ENCODE peak calls at places on chromosomes 7 and 10, in six cellular contexts. A, S, R, W, X and B are unnamed samples.

GRCh38 chr7:144786522-144786921 is 49.3 kb downstream of the TPK1 start:
- DNase-seq in A (no peak), S (no peak), R (no peak), W (no peak), X (no peak), B (no peak)

GRCh38 chr10:2230478-2230877 is 493.2 kb upstream of the ADARB2 start:
- DNase-seq in A (no peak), S (no peak), R (no peak), W (no peak), X (no peak), B (no peak)

GRCh38 chr10:80158598-80159127 is 26.1 kb downstream of the PLAC9 start:
- DNase-seq in A (peak), S (no peak), R (no peak), W (no peak), X (no peak), B (no peak)

GRCh38 chr10:79104264-79104954 is 35.6 kb downstream of the ZMIZ1 start:
- DNase-seq in A (no peak), S (no peak), R (no peak), W (no peak), X (no peak), B (no peak)

GRCh38 chr7:34523233-34523918 is 134.6 kb upstream of the NPSR1 start:
- DNase-seq in A (peak), S (no peak), R (no peak), W (no peak), X (no peak), B (no peak)

GRCh38 chr10:111035542-111035941 is 41.3 kb upstream of the ADRA2A start:
- DNase-seq in A (no peak), S (no peak), R (no peak), W (no peak), X (no peak), B (no peak)

GRCh38 chr7:25752967-25753791 is 398.8 kb upstream of the NFE2L3 start:
- DNase-seq in A (peak), S (peak), R (no peak), W (peak), X (no peak), B (no peak)

GRCh38 chr10:69375307-69376151 is 41.2 kb downstream of the TACR2 start:
- DNase-seq in A (peak), S (no peak), R (no peak), W (peak), X (no peak), B (no peak)

GRCh38 chr7:130867581-130868136 is 133.7 kb upstream of the KLF14 start:
- DNase-seq in A (no peak), S (no peak), R (no peak), W (no peak), X (no peak), B (no peak)

GRCh38 chr10:128865398-128865797 is 601.6 kb upstream of the MGMT start:
- DNase-seq in A (no peak), S (no peak), R (no peak), W (no peak), X (no peak), B (no peak)

GRCh38 chr7:1886361-1887064 is 216.4 kb downstream of the ELFN1 start:
- DNase-seq in A (peak), S (no peak), R (no peak), W (no peak), X (no peak), B (peak)

GRCh38 chr10:130499541-130499940 is 363.4 kb downstream of the GLRX3 start:
- DNase-seq in A (no peak), S (no peak), R (no peak), W (no peak), X (no peak), B (peak)

GRCh38 chr7:71752171-71752935 is 620.4 kb downstream of the GALNT17 start:
- DNase-seq in A (peak), S (peak), R (peak), W (peak), X (peak), B (no peak)

GRCh38 chr7:38574121-38574520 is 57.1 kb downstream of the AMPH start:
- DNase-seq in A (no peak), S (no peak), R (no peak), W (no peak), X (no peak), B (no peak)

GRCh38 chr10:50618624-50619023 is 5.1 kb downstream of the SGMS1 start:
- DNase-seq in A (peak), S (no peak), R (no peak), W (no peak), X (no peak), B (no peak)

GRCh38 chr7:158655931-158656441 is 48.6 kb downstream of the NCAPG2 start:
- DNase-seq in A (no peak), S (no peak), R (no peak), W (no peak), X (no peak), B (no peak)

GRCh38 chr7:150983893-150984368 is 5.8 kb upstream of the KCNH2 start:
- DNase-seq in A (peak), S (no peak), R (no peak), W (peak), X (no peak), B (no peak)

GRCh38 chr7:129825005-129825553 is 127.7 kb downstream of the UBE2H start:
- DNase-seq in A (peak), S (peak), R (peak), W (peak), X (peak), B (no peak)

GRCh38 chr7:4871056-4871680 is 9.3 kb upstream of the PAPOLB start:
- DNase-seq in A (no peak), S (no peak), R (no peak), W (no peak), X (no peak), B (no peak)

GRCh38 chr7:134710854-134711624 is 64.4 kb downstream of the BPGM start:
- DNase-seq in A (peak), S (no peak), R (no peak), W (no peak), X (no peak), B (no peak)

GRCh38 chr10:15719062-15719898 is 442 bp downstream of the ITGA8 start:
- DNase-seq in A (peak), S (peak), R (no peak), W (peak), X (peak), B (no peak)

GRCh38 chr7:138613630-138614029 is 87.5 kb downstream of the SVOPL start:
- DNase-seq in A (no peak), S (no peak), R (no peak), W (no peak), X (no peak), B (no peak)

GRCh38 chr7:148587076-148587475 is 3.5 kb upstream of the C7orf33 start:
- DNase-seq in A (no peak), S (no peak), R (no peak), W (no peak), X (no peak), B (no peak)

GRCh38 chr7:143487566-143487965 is 9.9 kb downstream of the TAS2R41 start:
- DNase-seq in A (no peak), S (no peak), R (peak), W (no peak), X (no peak), B (peak)

GRCh38 chr7:140200102-140200989 is 23.6 kb upstream of the KDM7A start:
- DNase-seq in A (peak), S (no peak), R (no peak), W (no peak), X (no peak), B (no peak)

GRCh38 chr10:133466683-133467275 is 13.0 kb downstream of the SCART1 start:
- DNase-seq in A (no peak), S (no peak), R (no peak), W (no peak), X (no peak), B (no peak)

GRCh38 chr7:137681657-137682562 is 164.9 kb downstream of the DGKI start:
- DNase-seq in A (peak), S (no peak), R (no peak), W (no peak), X (no peak), B (no peak)

DNA sequence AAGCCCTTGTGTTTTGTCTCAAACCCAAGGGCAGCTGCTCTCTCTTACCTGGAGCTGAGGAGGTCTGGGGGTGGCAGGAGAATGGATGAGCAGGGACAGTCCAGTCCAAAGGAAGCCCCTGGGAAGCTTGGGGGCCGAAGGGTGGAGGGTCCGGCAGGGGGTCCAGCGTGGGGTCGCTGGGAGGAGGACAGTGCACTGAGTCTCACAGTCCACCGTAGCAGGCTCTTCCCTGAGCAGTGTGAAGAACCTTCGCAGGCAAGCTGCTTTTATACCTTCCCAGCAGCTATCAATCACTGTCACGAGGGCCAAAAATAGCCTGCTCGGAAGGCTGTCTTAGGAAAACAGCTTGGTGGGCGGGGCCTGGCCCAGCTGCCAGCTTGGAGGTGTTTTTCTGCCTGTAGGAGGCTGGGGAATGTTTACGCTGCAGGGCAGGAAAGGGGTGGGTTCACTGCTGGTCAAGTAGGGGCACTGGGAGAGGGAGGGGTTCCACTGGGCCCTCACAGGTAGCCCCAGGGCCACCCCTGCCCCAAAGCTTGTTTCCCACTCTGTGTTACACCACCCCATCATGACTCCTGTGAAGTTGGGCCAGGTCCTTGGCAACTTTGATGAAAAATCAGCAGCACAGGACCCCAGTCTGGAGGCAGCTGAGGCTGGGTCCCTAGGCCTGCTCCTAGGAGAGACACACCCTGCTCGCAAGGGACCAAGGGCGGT is at the start of gene DEPP1:
- DNase-seq in A (peak), S (peak), R (peak), W (peak), X (peak), B (peak)
- TF ChIP-seq CTCF in A (no peak), S (peak), R (no peak), W (no peak), X (peak), B (no peak)

GRCh38 chr10:107814865-107815487 is 650.5 kb upstream of the SORCS1 start:
- DNase-seq in A (peak), S (peak), R (no peak), W (peak), X (no peak), B (no peak)
- TF ChIP-seq CTCF in A (peak), S (peak), R (peak), W (peak), X (peak), B (peak)

DNA sequence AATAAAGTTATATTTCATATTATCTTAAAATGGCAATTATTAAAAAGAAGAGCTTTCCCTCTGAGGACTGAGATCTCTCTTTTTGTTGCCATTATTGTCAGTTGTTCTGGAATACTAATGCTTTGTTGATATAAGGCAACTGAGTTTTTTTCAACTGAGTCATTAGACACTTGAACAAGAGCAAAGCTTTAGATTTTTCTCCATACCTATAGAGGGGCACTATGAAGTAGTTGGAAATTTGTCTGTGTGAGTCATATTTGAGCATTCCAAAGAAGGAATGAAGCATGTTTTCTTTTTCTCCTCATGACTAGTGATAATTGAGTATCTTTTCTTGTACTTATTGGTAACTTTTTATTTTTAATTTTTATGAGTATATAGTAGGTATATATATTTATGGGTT is 24.5 kb downstream of the RPA3 start:
- DNase-seq in A (peak), S (no peak), R (no peak), W (no peak), X (no peak), B (no peak)
- TF ChIP-seq CTCF in A (no peak), S (no peak), R (no peak), W (no peak), X (no peak), B (no peak)

DNA sequence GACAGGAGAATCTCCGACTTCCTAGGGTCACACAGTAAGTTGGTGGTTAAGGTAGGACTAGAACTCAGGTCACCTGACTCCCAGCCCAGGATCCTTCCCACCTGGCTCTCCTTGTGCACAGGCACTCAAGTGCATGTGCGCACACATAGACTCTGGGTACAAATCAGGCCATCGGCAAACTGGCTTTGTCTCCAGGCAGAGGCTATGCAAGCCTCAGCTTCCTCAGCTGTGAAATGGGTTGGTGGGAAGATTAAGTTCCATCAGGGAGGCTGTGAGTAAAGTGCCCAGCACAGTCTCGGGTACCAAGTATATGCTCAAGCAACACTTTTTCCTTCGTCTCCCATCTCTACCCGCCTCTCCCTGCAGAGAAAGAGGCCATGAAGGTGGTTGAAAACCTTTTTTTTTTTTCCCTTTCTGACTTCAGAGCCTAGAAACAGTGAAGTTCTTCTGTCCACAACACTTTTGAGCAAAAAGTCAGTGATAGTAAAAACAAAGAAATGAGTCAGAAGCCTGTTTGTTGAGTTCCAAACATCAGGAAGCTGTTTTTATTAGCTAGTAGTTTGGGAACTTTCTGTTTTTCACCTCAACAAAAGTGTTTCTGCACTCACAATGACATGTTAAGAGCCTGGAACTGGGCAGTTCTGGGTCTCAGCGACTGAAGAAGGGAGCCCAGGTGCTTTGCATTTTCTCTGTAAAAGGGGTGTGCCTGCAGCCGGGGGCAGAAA is 79.3 kb downstream of the NEURL1 start:
- DNase-seq in A (no peak), S (no peak), R (no peak), W (no peak), X (no peak), B (no peak)
- TF ChIP-seq CTCF in A (no peak), S (no peak), R (no peak), W (no peak), X (no peak), B (no peak)

GRCh38 chr7:75961194-75961593 is 33.2 kb downstream of the TMEM120A start:
- DNase-seq in A (no peak), S (no peak), R (no peak), W (peak), X (no peak), B (no peak)
- TF ChIP-seq CTCF in A (no peak), S (peak), R (no peak), W (no peak), X (peak), B (no peak)

GRCh38 chr10:58896229-58896628 is 280.2 kb upstream of the PHYHIPL start:
- DNase-seq in A (no peak), S (no peak), R (no peak), W (no peak), X (no peak), B (no peak)

GRCh38 chr10:58892039-58892665 is 284.3 kb upstream of the PHYHIPL start:
- DNase-seq in A (no peak), S (no peak), R (no peak), W (no peak), X (no peak), B (no peak)

GRCh38 chr10:58898854-58899573 is 277.4 kb upstream of the PHYHIPL start:
- DNase-seq in A (peak), S (no peak), R (no peak), W (no peak), X (no peak), B (no peak)

GRCh38 chr10:58897708-58898107 is 278.7 kb upstream of the PHYHIPL start:
- DNase-seq in A (no peak), S (no peak), R (no peak), W (no peak), X (no peak), B (no peak)

GRCh38 chr10:58894929-58895328 is 281.5 kb upstream of the PHYHIPL start:
- DNase-seq in A (no peak), S (no peak), R (no peak), W (no peak), X (no peak), B (no peak)
- TF ChIP-seq CTCF in A (no peak), S (no peak), R (no peak), W (no peak), X (no peak), B (no peak)

GRCh38 chr7:79340212-79340611 is 113.3 kb downstream of the MAGI2 start:
- DNase-seq in A (no peak), S (no peak), R (no peak), W (no peak), X (no peak), B (no peak)

GRCh38 chr7:79337722-79338121 is 115.7 kb downstream of the MAGI2 start:
- DNase-seq in A (no peak), S (no peak), R (no peak), W (no peak), X (no peak), B (no peak)

GRCh38 chr7:79339208-79339925 is 114.1 kb downstream of the MAGI2 start:
- DNase-seq in A (no peak), S (no peak), R (no peak), W (no peak), X (no peak), B (no peak)

DNA sequence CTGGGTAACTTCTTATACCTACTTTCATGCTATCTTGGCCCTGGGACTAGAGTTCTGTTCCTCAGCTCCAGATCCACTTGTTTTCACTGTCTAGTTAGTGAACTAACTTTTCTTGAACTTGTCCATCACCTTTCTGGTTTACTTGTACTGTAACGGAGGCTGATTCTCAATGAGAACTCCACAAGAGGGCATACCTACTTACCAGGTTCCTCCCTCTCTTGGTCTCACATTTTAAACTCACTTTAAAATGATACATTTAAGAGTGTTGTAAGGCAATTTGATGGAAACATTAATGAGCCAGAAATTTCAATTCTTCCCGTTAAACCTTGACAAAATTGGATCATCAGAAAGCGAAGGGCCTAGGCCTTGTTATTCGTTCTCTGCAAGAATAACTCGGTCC is 111.6 kb downstream of the MAGI2 start:
- DNase-seq in A (no peak), S (no peak), R (no peak), W (no peak), X (no peak), B (no peak)
- TF ChIP-seq CTCF in A (no peak), S (no peak), R (no peak), W (no peak), X (no peak), B (no peak)

GRCh38 chr7:155395176-155395797 is 62.6 kb upstream of the EN2 start:
- DNase-seq in A (no peak), S (no peak), R (no peak), W (no peak), X (no peak), B (no peak)

GRCh38 chr7:155401884-155402283 is 56.0 kb upstream of the EN2 start:
- DNase-seq in A (no peak), S (no peak), R (no peak), W (no peak), X (no peak), B (no peak)

GRCh38 chr7:155396661-155397060 is 61.3 kb upstream of the EN2 start:
- DNase-seq in A (no peak), S (no peak), R (no peak), W (no peak), X (no peak), B (no peak)

GRCh38 chr7:155399577-155399976 is 58.4 kb upstream of the EN2 start:
- DNase-seq in A (no peak), S (no peak), R (no peak), W (no peak), X (no peak), B (no peak)

DNA sequence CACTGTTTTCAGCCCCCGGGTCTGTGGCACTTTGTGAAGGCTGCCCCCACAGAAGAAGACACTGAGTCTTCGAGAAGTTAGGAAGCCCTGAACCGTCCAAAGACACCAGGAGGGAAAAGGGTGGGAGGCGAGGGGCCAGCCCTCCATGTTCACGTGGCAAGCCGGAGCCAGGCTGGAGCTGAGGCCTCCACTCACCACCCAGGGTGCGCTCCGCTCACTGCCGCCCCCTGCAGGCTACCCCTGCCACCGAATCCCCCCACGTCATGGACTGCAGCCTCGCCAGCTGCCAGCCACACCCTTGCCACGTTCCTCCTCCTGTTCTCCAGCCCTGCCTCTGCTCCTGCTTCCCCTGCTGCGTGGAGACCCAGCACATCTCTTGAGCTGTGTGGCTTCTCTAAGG is 59.0 kb upstream of the EN2 start:
- DNase-seq in A (no peak), S (no peak), R (no peak), W (no peak), X (no peak), B (no peak)
- TF ChIP-seq CTCF in A (no peak), S (no peak), R (no peak), W (no peak), X (peak), B (no peak)

DNA sequence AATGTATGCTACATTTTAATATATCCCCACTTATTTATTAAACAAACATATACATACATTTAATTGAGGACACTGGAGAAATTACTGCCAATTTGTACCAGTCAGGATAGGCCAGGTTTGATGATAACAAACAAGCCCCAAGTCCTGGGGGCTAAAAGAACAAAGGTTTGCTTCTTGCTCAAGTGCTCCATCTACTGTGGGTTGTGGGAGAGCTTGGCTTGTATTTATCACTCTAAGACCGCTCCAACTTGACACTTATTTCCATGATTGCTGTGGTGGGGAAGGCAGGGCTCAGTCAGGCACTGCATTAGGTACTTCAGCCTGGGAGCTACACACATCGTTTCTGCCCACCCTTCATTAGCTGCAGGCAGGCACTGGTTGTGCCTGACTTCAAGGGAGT is 136.6 kb upstream of the ZNF32 start:
- DNase-seq in A (no peak), S (no peak), R (no peak), W (no peak), X (no peak), B (no peak)
- TF ChIP-seq CTCF in A (no peak), S (no peak), R (no peak), W (no peak), X (no peak), B (no peak)